ENCODE peak calls at places on chromosomes 2 and 18, in eight cellular contexts. R is CD4-positive, alpha-beta memory T cell; Q is HepG2; H is ovary; P is mesendoderm; O is cardiac muscle cell; K is heart left ventricle; I is body of pancreas. Z is an unnamed sample.

GRCh38 chr2:37555457-37555856 is 116.0 kb downstream of the CDC42EP3 start:
- DNase-seq in K (no peak), H (no peak), P (no peak), R (peak; percentile 13), O (no peak), Q (no peak), I (no peak), Z (no peak)

GRCh38 chr2:209496586-209496982 is 72.7 kb downstream of the MAP2 start:
- DNase-seq in Q (no peak), I (no peak), H (no peak), K (no peak), R (no peak), O (peak; percentile 88), P (no peak), Z (no peak)

GRCh38 chr2:100713106-100713505 is 106.8 kb upstream of the NPAS2 start:
- DNase-seq in I (no peak), Q (no peak), O (no peak), H (no peak), R (no peak), K (no peak), P (no peak), Z (no peak)

GRCh38 chr2:219057709-219058540 is 2.8 kb downstream of the IHH start:
- DNase-seq in P (peak; percentile 79), R (peak; percentile 69), K (peak; percentile 66), O (peak; percentile 73), Q (peak; percentile 62), H (peak; percentile 69), I (peak; percentile 85), Z (peak; percentile 68)

GRCh38 chr18:38453880-38454279 is 888.3 kb upstream of the CELF4 start:
- DNase-seq in I (no peak), O (no peak), H (no peak), R (no peak), K (no peak), P (peak; percentile 86), Q (no peak), Z (no peak)

GRCh38 chr2:100237770-100238169 is 84.5 kb downstream of the LONRF2 start:
- DNase-seq in O (no peak), P (peak; percentile 74), K (no peak), R (no peak), I (no peak), Q (no peak), H (no peak), Z (peak; percentile 40)

GRCh38 chr2:218194880-218195279 is 22.1 kb upstream of the ARPC2 start:
- DNase-seq in H (no peak), P (no peak), R (no peak), Q (no peak), O (peak; percentile 37), K (no peak), I (no peak), Z (no peak)

GRCh38 chr2:161273038-161273760 is 35.0 kb upstream of the PSMD14 start:
- DNase-seq in R (peak; percentile 58), H (no peak), Q (peak; percentile 64), I (no peak), K (no peak), P (peak; percentile 70), O (peak; percentile 76), Z (no peak)

GRCh38 chr2:104599802-104600510 is 254.0 kb upstream of the POU3F3 start:
- DNase-seq in Q (no peak), I (no peak), K (no peak), R (no peak), P (no peak), O (peak; percentile 52), H (no peak), Z (no peak)

GRCh38 chr18:58977223-58977622 is 112.5 kb downstream of the ZNF532 start:
- DNase-seq in I (no peak), K (no peak), P (no peak), Q (no peak), R (no peak), O (peak; percentile 52), H (no peak), Z (no peak)

GRCh38 chr2:65278450-65279030 is 50.9 kb downstream of the ACTR2 start:
- DNase-seq in R (no peak), I (no peak), K (peak; percentile 42), P (peak; percentile 68), O (peak; percentile 72), H (no peak), Q (no peak), Z (peak; percentile 26)

GRCh38 chr2:65281626-65282351 is 54.2 kb downstream of the ACTR2 start:
- DNase-seq in I (peak; percentile 31), Q (no peak), O (peak; percentile 69), K (peak; percentile 41), H (no peak), R (no peak), P (peak; percentile 70), Z (peak; percentile 49)

GRCh38 chr2:65277118-65277517 is 49.5 kb downstream of the ACTR2 start:
- DNase-seq in H (no peak), Q (no peak), K (no peak), R (no peak), P (no peak), I (no peak), O (no peak), Z (no peak)

GRCh38 chr2:65277791-65278449 is 50.3 kb downstream of the ACTR2 start:
- DNase-seq in K (no peak), Q (no peak), I (no peak), R (no peak), O (no peak), H (no peak), P (no peak), Z (peak; percentile 55)

DNA sequence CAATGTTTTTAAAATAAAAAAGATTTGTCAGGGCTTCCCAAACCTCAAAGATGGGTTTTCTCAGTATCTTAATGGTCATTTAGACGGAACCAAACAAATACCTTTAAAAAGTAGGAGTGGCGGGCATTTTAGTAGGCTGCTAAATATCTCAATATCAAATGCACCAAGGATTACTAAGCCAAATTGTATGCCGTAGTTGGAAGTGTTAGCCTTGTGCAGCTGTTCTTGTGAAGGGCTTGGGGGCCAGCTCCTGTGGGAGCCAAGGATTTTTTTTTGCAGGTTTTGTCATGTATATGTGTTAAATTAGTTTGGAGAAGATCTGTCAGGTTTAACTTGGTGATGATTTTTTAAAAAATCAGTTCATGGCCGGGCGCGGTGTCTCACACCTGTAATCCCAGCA is 52.1 kb downstream of the ACTR2 start:
- DNase-seq in I (no peak), R (no peak), P (no peak), H (no peak), K (no peak), Q (no peak), O (no peak), Z (peak; percentile 26)
- H3K27me3 ChIP-seq in I (no peaks in the 10 kb centered on the region), R (no peaks in the 10 kb centered on the region), P (peaks cover 9% of the 10 kb centered on the region), H (no peaks in the 10 kb centered on the region), K (no peaks in the 10 kb centered on the region), Q (no peaks in the 10 kb centered on the region), O (peaks cover 24% of the 10 kb centered on the region), Z (no peaks in the 10 kb centered on the region)

DNA sequence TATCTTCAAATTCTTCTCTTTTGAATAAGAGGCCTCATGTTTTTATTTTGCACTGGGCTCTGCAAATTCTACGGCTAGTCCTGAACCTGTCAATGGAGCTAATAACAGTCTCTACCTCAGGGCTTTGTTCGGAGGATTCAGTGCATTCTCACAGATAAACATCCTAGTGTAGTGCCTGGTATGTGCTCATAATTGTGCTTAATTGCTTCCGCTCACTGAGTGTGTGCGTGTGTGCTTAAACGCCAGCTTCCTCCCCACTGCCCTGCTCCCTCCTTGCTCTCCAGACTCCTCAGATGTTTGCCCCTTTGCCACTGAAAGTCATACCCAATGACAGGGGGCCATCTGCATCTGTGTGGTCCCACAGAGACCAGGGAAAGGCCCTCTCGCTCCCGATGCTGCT is 6.7 kb downstream of the GYPC start:
- DNase-seq in K (no peak), O (no peak), H (no peak), R (peak; percentile 42), I (no peak), P (no peak), Q (no peak), Z (no peak)
- H3K27ac ChIP-seq in K (peak overlapping the region; percentile 98), O (no peak overlapping the region), H (no peak overlapping the region), R (peak overlapping the region; percentile 41), I (no peak overlapping the region), P (no peak overlapping the region), Q (no peak overlapping the region), Z (peak overlapping the region; percentile 42)

DNA sequence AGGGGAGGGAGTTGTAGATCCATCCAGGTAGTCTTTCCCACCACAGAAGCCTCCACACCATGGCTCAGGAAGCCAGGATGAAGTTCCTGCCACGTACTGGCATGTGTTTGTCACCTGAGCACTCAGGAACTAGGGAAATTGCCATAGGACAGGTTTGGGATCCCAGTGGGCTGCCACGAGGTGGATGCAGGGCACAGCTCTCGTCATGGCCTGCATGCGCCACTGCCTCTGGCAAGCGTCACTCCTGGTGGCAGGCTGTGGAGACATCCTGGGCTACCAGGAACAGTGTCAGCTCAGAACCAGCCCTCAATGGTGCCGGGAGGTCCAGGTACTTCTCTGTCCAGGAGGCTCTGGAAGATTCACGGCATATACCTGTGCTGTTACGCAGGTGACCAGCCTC is 3.8 kb downstream of the ARHGEF4 start:
- DNase-seq in K (no peak), P (no peak), R (no peak), Q (no peak), H (no peak), O (no peak), I (no peak), Z (no peak)
- H3K27me3 ChIP-seq in K (peaks cover 17% of the 10 kb centered on the region), P (peaks cover 7% of the 10 kb centered on the region), R (no peaks in the 10 kb centered on the region), Q (peaks cover 68% of the 10 kb centered on the region), H (no peaks in the 10 kb centered on the region), O (peaks cover 52% of the 10 kb centered on the region), I (no peaks in the 10 kb centered on the region), Z (peaks cover 3% of the 10 kb centered on the region)

GRCh38 chr2:151845481-151845880 is 17.3 kb upstream of the ARL5A start:
- DNase-seq in O (no peak), P (no peak), I (no peak), K (no peak), R (no peak), H (no peak), Q (no peak), Z (no peak)

GRCh38 chr2:151844217-151844896 is 16.1 kb upstream of the ARL5A start:
- DNase-seq in K (no peak), R (no peak), Q (no peak), I (no peak), H (no peak), P (no peak), O (peak; percentile 34), Z (no peak)

GRCh38 chr2:151843669-151844017 is 15.4 kb upstream of the ARL5A start:
- DNase-seq in Q (no peak), O (no peak), I (no peak), K (no peak), H (no peak), R (no peak), P (no peak), Z (no peak)

GRCh38 chr2:151841025-151841424 is 12.8 kb upstream of the ARL5A start:
- DNase-seq in K (no peak), P (no peak), R (no peak), Q (no peak), I (no peak), O (no peak), H (no peak), Z (no peak)

DNA sequence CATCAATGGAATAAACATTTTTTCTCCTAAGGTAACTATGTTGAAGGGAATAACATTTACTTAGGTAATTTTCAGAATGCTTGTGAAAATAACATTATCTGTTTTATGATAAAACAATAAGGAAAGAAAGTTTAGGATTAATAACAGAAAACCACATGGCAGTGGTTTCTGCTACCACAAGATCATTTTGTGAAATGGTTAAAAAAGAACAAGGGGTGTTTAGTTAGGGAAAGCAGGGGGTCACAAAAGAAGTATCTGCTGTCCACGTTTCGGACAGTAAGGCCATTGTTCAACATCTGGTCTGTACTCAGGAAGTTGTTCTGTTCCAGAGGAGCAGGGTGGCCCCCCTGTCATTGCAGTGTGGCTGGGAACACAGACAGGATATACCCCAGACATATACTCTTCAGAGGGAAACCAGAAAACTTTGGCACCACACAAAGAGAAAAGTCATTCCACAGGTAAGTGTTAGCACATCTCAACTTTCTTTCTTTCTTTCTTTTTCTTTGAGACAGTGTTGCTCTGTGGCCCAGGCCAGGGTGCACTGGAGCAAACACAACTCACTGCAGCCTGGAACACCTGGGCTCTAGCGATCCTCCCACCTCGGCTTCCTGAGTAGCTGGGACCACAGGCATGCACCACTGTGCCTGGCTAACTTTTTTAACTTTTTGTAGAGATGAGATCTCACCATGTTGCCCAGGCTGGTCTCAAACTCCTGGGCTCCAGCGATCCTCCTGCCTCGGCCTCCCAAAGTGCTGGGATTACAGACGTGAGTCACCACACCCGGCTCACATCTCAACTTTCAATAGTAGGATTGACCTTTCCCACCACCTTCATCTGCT is 14.8 kb upstream of the ARL5A start:
- DNase-seq in R (no peak), I (no peak), O (no peak), Q (peak; percentile 94), H (no peak), K (no peak), P (no peak), Z (no peak)
- H3K27ac ChIP-seq in R (no peak overlapping the region), I (no peak overlapping the region), O (no peak overlapping the region), Q (peak overlapping the region; percentile 71), H (no peak overlapping the region), K (no peak overlapping the region), P (no peak overlapping the region), Z (peak overlapping the region; percentile 8)

Z was measured in right atrium auricular region.